ENCODE peak calls at places on chromosomes 12 and 14, in five cellular contexts. Z, H, X, J and L are unnamed samples.
A peak's percentile ranks its signal among the peaks of the same experiment; 100 is the strongest.

GRCh38 chr12:56521590-56522371 is at the start of gene RBMS2:
- DNase-seq in J (peak; percentile 68), X (peak; percentile 58), Z (peak; percentile 89), H (peak; percentile 74), L (peak; percentile 85)

GRCh38 chr14:55578511-55578910 is 1.5 kb upstream of the KTN1 start:
- DNase-seq in J (no peak), X (peak; percentile 17), H (no peak), Z (no peak), L (no peak)

GRCh38 chr12:105264771-105265170 is 28.8 kb upstream of the APPL2 start:
- DNase-seq in H (no peak), J (no peak), X (no peak), Z (no peak), L (no peak)

GRCh38 chr14:101590062-101590461 is 28.8 kb downstream of the DIO3 start:
- DNase-seq in J (no peak), X (no peak), Z (peak; percentile 57), H (no peak), L (no peak)

GRCh38 chr12:10503460-10503859 is 2.2 kb upstream of the EIF2S3B start:
- DNase-seq in H (no peak), J (no peak), Z (no peak), X (no peak), L (no peak)

GRCh38 chr12:68483592-68484373 is 126.9 kb upstream of the RAP1B start:
- DNase-seq in X (no peak), Z (no peak), H (no peak), J (no peak), L (peak; percentile 90)

GRCh38 chr12:116123511-116124258 is 153.8 kb downstream of the MED13L start:
- DNase-seq in J (no peak), H (no peak), X (peak; percentile 71), Z (no peak), L (peak; percentile 63)

GRCh38 chr12:46608431-46609280 is 217.1 kb downstream of the SLC38A4 start:
- DNase-seq in J (no peak), X (no peak), Z (no peak), H (no peak), L (no peak)

GRCh38 chr12:5251786-5252185 is 180.1 kb upstream of the NTF3 start:
- DNase-seq in H (no peak), X (no peak), J (no peak), Z (no peak), L (no peak)

GRCh38 chr12:93020225-93020997 is 91.3 kb upstream of the EEA1 start:
- DNase-seq in J (no peak), Z (no peak), H (no peak), X (peak; percentile 89), L (peak; percentile 76)

GRCh38 chr14:81427348-81428058 is 27.4 kb upstream of the STON2 start:
- DNase-seq in X (peak; percentile 91), H (no peak), J (peak; percentile 24), Z (no peak), L (no peak)

GRCh38 chr12:50241178-50241577 is 42.1 kb downstream of the LIMA1 start:
- DNase-seq in H (no peak), X (no peak), Z (no peak), J (no peak), L (peak; percentile 67)

GRCh38 chr12:90335561-90335960 is 619.4 kb downstream of the CCER1 start:
- DNase-seq in Z (no peak), X (no peak), H (no peak), J (no peak), L (no peak)

DNA sequence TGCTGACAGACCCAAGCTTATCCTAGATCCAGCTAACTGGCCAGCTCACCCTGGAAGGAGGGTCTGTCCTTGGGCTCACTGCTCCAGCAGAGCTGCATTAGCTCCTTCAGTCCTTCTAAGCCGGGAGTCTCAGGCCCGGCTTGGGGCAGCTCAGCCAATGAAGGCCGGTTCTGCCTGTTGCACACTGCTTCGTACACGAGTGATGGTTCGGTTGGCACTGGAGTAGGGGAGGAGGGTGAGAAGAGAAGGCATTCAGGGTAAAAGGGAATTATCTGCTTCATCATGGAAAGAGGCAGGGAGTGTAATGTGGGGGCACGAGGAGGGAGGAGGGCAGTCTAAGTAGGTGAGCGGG is 2.0 kb downstream of the RIPK3 start:
- DNase-seq in H (no peak), J (no peak), X (no peak), Z (no peak), L (no peak)
- H3K27me3 ChIP-seq in H (no peaks in the 10 kb centered on the region), J (peaks cover 26% of the 10 kb centered on the region), X (no peaks in the 10 kb centered on the region), Z (peaks cover 22% of the 10 kb centered on the region), L (no peaks in the 10 kb centered on the region)

GRCh38 chr12:131159660-131160059 is 206.0 kb downstream of the ADGRD1 start:
- DNase-seq in J (no peak), H (no peak), Z (no peak), X (peak; percentile 10), L (no peak)
- TF ChIP-seq CTCF in J (no peak), H (no peak), Z (peak; percentile 22), X (peak; percentile 27), L (no peak)

GRCh38 chr14:75022655-75023054 is 19.9 kb downstream of the EIF2B2 start:
- DNase-seq in J (peak; percentile 57), H (no peak), X (peak; percentile 19), Z (no peak), L (no peak)
- H3K36me3 ChIP-seq in J (no peaks in the 10 kb centered on the region), H (no peaks in the 10 kb centered on the region), X (peaks cover 51% of the 10 kb centered on the region), Z (peaks cover 81% of the 10 kb centered on the region), L (peaks cover 8% of the 10 kb centered on the region)

DNA sequence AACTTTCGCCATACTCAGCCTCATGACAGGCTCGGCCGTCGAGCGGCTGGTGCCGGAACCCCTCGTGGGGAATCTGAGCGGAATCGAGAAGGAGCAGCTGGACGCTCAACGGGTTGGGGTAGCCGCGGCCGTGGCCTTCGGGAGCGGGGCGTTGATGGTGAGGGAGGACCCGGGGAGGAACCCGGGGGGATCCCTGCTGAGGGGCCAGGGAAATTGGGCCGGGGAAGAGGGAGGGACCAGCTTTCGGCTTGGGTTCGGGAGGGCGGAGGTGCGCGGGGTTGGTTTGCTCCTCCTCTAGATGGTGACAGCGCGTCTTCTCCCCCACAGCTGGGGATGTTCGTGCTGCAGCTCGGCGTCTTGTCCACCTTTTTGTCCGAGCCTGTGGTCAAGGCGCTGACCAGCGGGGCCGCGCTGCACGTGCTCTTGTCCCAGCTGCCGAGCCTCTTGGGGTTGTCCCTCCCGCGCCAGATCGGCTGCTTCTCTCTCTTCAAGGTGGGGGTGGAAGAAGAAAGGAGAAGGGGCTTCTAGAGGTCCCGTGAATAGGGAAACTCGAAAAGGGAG is 9.8 kb downstream of the ARHGEF25 start:
- DNase-seq in X (no peak), Z (peak; percentile 43), H (no peak), J (peak; percentile 38), L (no peak)
- H3K27me3 ChIP-seq in X (no peaks in the 10 kb centered on the region), Z (peaks cover 44% of the 10 kb centered on the region), H (no peaks in the 10 kb centered on the region), J (peaks cover 55% of the 10 kb centered on the region), L (peaks cover 52% of the 10 kb centered on the region)

DNA sequence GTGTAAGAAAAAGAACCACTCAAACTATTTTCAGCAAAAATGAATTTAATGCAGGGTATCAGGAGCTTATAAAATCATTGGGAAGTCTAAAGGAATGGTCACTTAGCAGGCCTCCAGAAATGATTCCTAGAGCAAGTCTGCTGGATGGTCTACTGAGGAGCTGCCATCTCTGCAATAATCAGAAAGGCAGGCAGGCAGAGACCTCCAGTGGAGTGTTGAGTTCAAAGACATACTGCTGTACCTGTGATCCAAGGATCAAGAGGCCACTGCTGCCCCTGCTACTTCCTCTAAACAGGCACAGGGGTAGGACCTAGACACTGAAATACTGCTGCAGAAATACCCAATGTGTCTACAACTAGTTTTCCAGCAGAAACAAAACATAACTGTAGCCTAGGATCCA is 14.5 kb upstream of the KICS2 start:
- DNase-seq in J (no peak), X (no peak), Z (no peak), H (no peak), L (peak; percentile 30)
- TF ChIP-seq CTCF in J (no peak), X (peak; percentile 20), Z (peak; percentile 56), H (no peak), L (peak; percentile 35)

DNA sequence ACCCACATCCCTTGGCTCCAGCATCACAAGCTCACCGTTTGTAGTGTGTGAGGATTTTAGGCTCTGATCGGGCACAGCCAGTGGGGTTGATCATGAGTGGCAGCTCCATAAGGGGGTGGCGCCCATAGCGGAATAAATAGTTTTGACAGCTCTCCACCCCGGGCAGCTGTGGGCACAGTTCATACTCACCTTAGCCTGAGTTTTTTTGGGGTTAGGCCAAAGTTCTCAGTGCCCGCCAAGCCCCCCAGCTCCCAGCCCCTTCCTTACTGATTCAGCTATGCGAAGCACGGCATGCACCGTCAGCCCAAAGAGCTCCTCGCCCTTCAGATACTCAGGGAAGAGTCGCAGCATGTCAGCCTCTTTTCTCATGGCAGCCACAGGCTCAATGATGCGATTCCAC is 6.0 kb upstream of the PRKAG1 start:
- DNase-seq in H (no peak), J (no peak), Z (no peak), X (no peak), L (no peak)
- H3K36me3 ChIP-seq in H (no peaks in the 10 kb centered on the region), J (peaks cover 18% of the 10 kb centered on the region), Z (peaks cover 70% of the 10 kb centered on the region), X (peaks cover 91% of the 10 kb centered on the region), L (peaks cover 46% of the 10 kb centered on the region)